ENCODE peak calls at places on chromosomes 11 and 22, in eight cellular contexts. J, Z, U, O, R, I, B and S are unnamed samples.

GRCh38 chr11:19419021-19419750 is 178.4 kb upstream of the E2F8 start:
- DNase-seq in J (no peak), Z (no peak), U (no peak), O (peak), R (peak), I (no peak), B (no peak), S (no peak)

GRCh38 chr11:8656291-8656690 is 26.2 kb downstream of the TRIM66 start:
- DNase-seq in J (no peak), Z (no peak), U (no peak), O (no peak), R (no peak), I (no peak), B (no peak), S (no peak)

GRCh38 chr11:67120456-67120855 is 1.4 kb downstream of the KDM2A start:
- DNase-seq in J (peak), Z (no peak), U (no peak), O (no peak), R (no peak), I (no peak), B (no peak), S (no peak)

GRCh38 chr22:28052818-28053217 is 133.8 kb upstream of the PITPNB start:
- DNase-seq in J (no peak), Z (no peak), U (no peak), O (no peak), R (no peak), I (peak), B (no peak), S (no peak)

GRCh38 chr22:41975299-41976069 is 6.2 kb downstream of the SEPTIN3 start:
- DNase-seq in J (no peak), Z (no peak), U (no peak), O (no peak), R (no peak), I (no peak), B (no peak), S (no peak)

GRCh38 chr22:50526849-50527801 is 1.7 kb upstream of the SCO2 start:
- DNase-seq in J (peak), Z (no peak), U (no peak), O (peak), R (no peak), I (no peak), B (no peak), S (no peak)

GRCh38 chr11:78714539-78714938 is 139.9 kb upstream of the NARS2 start:
- DNase-seq in J (no peak), Z (no peak), U (no peak), O (no peak), R (no peak), I (peak), B (no peak), S (no peak)

GRCh38 chr11:78203184-78203583 is 14.5 kb downstream of the USP35 start:
- DNase-seq in J (no peak), Z (no peak), U (no peak), O (no peak), R (no peak), I (no peak), B (no peak), S (no peak)

GRCh38 chr11:73198677-73199076 is 19.4 kb upstream of the P2RY2 start:
- DNase-seq in J (peak), Z (no peak), U (peak), O (peak), R (no peak), I (no peak), B (peak), S (peak)

GRCh38 chr11:94060401-94060800 is 39.2 kb downstream of the HEPHL1 start:
- DNase-seq in J (no peak), Z (no peak), U (no peak), O (no peak), R (no peak), I (no peak), B (no peak), S (peak)

GRCh38 chr11:79045811-79046304 is 395.0 kb downstream of the TENM4 start:
- DNase-seq in J (no peak), Z (no peak), U (no peak), O (no peak), R (no peak), I (no peak), B (no peak), S (no peak)

GRCh38 chr11:62542111-62542745 is 4.4 kb downstream of the AHNAK start:
- DNase-seq in J (no peak), Z (no peak), U (no peak), O (no peak), R (no peak), I (no peak), B (no peak), S (no peak)

GRCh38 chr11:4672470-4672869 is 25.2 kb downstream of the OR51E2 start:
- DNase-seq in J (no peak), Z (no peak), U (no peak), O (peak), R (peak), I (no peak), B (no peak), S (peak)

GRCh38 chr22:37745548-37746365 is 48.9 kb downstream of the TRIOBP start:
- DNase-seq in J (peak), Z (peak), U (peak), O (peak), R (peak), I (peak), B (no peak), S (peak)

GRCh38 chr22:19933328-19934241 is 8.0 kb upstream of the COMT start:
- DNase-seq in J (no peak), Z (no peak), U (no peak), O (no peak), R (no peak), I (peak), B (no peak), S (no peak)

GRCh38 chr11:113632981-113633380 is 73.1 kb downstream of the TMPRSS5 start:
- DNase-seq in J (no peak), Z (no peak), U (no peak), O (peak), R (no peak), I (no peak), B (no peak), S (peak)

GRCh38 chr11:89667001-89667400 is 43.1 kb upstream of the TRIM77 start:
- DNase-seq in J (no peak), Z (no peak), U (no peak), O (no peak), R (no peak), I (no peak), B (no peak), S (no peak)

GRCh38 chr11:747176-748006 is at the start of gene TALDO1:
- DNase-seq in J (peak), Z (peak), U (peak), O (peak), R (peak), I (peak), B (peak), S (peak)

GRCh38 chr11:19455731-19456130 is 215.0 kb upstream of the E2F8 start:
- DNase-seq in J (peak), Z (no peak), U (no peak), O (peak), R (no peak), I (no peak), B (no peak), S (no peak)

GRCh38 chr11:74138572-74138971 is 32.2 kb downstream of the C2CD3 start:
- DNase-seq in J (no peak), Z (no peak), U (peak), O (peak), R (peak), I (no peak), B (peak), S (peak)

GRCh38 chr22:19722175-19722914 is 994 bp upstream of the GP1BB start:
- DNase-seq in J (no peak), Z (no peak), U (no peak), O (no peak), R (no peak), I (no peak), B (no peak), S (no peak)

GRCh38 chr11:83194284-83195175 is 1.0 kb downstream of the ANKRD42 start:
- DNase-seq in J (peak), Z (peak), U (peak), O (peak), R (no peak), I (no peak), B (no peak), S (peak)

GRCh38 chr11:67276821-67277230 is 10.6 kb downstream of the GRK2 start:
- DNase-seq in J (no peak), Z (peak), U (no peak), O (peak), R (no peak), I (no peak), B (no peak), S (no peak)

GRCh38 chr22:46044718-46045458 is 67.9 kb upstream of the WNT7B start:
- DNase-seq in J (peak), Z (no peak), U (no peak), O (no peak), R (no peak), I (no peak), B (no peak), S (no peak)